ENCODE peak calls at places on chromosomes 5 and 9, in six cellular contexts. F, Z, I, S, C and M are unnamed samples.

GRCh38 chr9:35690447-35691324 is 961 bp upstream of the TPM2 start:
- DNase-seq in C (peak), I (no peak), F (peak), S (peak), Z (no peak), M (peak)

GRCh38 chr5:926416-927171 is 33.9 kb downstream of the TRIP13 start:
- DNase-seq in Z (no peak), F (peak), I (no peak), C (peak), S (no peak), M (peak)

GRCh38 chr5:149363936-149364335 is 6.1 kb downstream of the PCYOX1L start:
- DNase-seq in C (no peak), I (no peak), F (no peak), Z (no peak), S (no peak), M (no peak)

GRCh38 chr5:5638193-5638592 is 215.7 kb downstream of the ICE1 start:
- DNase-seq in I (no peak), Z (no peak), C (no peak), F (no peak), S (no peak), M (no peak)

GRCh38 chr5:9198399-9198798 is 347.5 kb downstream of the SEMA5A start:
- DNase-seq in Z (no peak), C (no peak), S (no peak), I (no peak), F (no peak), M (no peak)

GRCh38 chr5:2750758-2751464 is 566 bp downstream of the IRX2 start:
- DNase-seq in S (no peak), Z (no peak), I (no peak), C (peak), F (no peak), M (no peak)

GRCh38 chr5:142906863-142907671 is 136.9 kb downstream of the ARHGAP26 start:
- DNase-seq in Z (no peak), S (no peak), I (no peak), F (no peak), C (no peak), M (no peak)

GRCh38 chr5:64599226-64599625 is 91.1 kb upstream of the SHISAL2B start:
- DNase-seq in Z (no peak), F (no peak), I (no peak), C (no peak), S (no peak), M (no peak)

GRCh38 chr9:137128158-137129088 is 10.5 kb upstream of the GRIN1 start:
- DNase-seq in I (no peak), Z (no peak), S (no peak), C (no peak), F (no peak), M (peak)

GRCh38 chr9:114344692-114345091 is 15.0 kb downstream of the ORM2 start:
- DNase-seq in S (no peak), Z (no peak), I (no peak), F (no peak), C (no peak), M (no peak)

GRCh38 chr5:59596586-59597348 is 296.8 kb downstream of the PDE4D start:
- DNase-seq in I (no peak), F (no peak), S (no peak), C (no peak), Z (no peak), M (no peak)

GRCh38 chr5:67014957-67015400 is 181.6 kb downstream of the CD180 start:
- DNase-seq in S (no peak), C (no peak), I (no peak), Z (no peak), F (no peak), M (no peak)

GRCh38 chr5:14728109-14728938 is 63.8 kb downstream of the OTULIN start:
- DNase-seq in C (peak), I (peak), S (no peak), F (no peak), Z (no peak), M (no peak)

GRCh38 chr9:127455299-127455992 is 4.1 kb downstream of the LRSAM1 start:
- DNase-seq in F (no peak), I (no peak), Z (no peak), S (no peak), C (no peak), M (no peak)

GRCh38 chr5:98341038-98341710 is 432.3 kb upstream of the RGMB start:
- DNase-seq in I (no peak), C (no peak), Z (no peak), S (no peak), F (no peak), M (no peak)

GRCh38 chr5:109868737-109869136 is 179.0 kb downstream of the MAN2A1 start:
- DNase-seq in C (no peak), S (no peak), I (no peak), F (no peak), Z (no peak), M (no peak)

GRCh38 chr5:175466700-175467318 is 11.6 kb upstream of the SFXN1 start:
- DNase-seq in Z (no peak), S (no peak), F (no peak), I (no peak), C (no peak), M (no peak)

GRCh38 chr5:79886456-79886855 is 104.6 kb downstream of the MTX3 start:
- DNase-seq in F (no peak), S (no peak), C (no peak), I (no peak), Z (no peak), M (no peak)

GRCh38 chr5:92268343-92268742 is 885.2 kb upstream of the ARRDC3 start:
- DNase-seq in C (no peak), I (no peak), F (no peak), Z (no peak), S (no peak), M (no peak)

GRCh38 chr5:39977231-39977630 is 552.5 kb upstream of the DAB2 start:
- DNase-seq in S (no peak), I (no peak), C (no peak), F (no peak), Z (no peak), M (no peak)

GRCh38 chr5:113984928-113985327 is 376.9 kb upstream of the KCNN2 start:
- DNase-seq in I (no peak), Z (no peak), F (no peak), S (no peak), C (no peak), M (no peak)

GRCh38 chr9:63859475-63860215 is 1425.4 kb downstream of the FOXD4L5 start:
- DNase-seq in I (peak), F (no peak), Z (no peak), S (peak), C (no peak), M (no peak)

GRCh38 chr5:16192311-16192710 is 12.7 kb upstream of the MARCHF11 start:
- DNase-seq in Z (no peak), C (no peak), F (no peak), S (no peak), I (no peak), M (no peak)

GRCh38 chr5:160769264-160769663 is 82.7 kb downstream of the ATP10B start:
- DNase-seq in C (no peak), S (no peak), I (no peak), F (no peak), Z (no peak), M (no peak)

GRCh38 chr5:137954131-137954879 is 65.0 kb downstream of the PKD2L2 start:
- DNase-seq in C (no peak), Z (no peak), I (no peak), S (no peak), F (no peak), M (no peak)

GRCh38 chr5:77076961-77077820 is 9.9 kb downstream of the ZBED3 start:
- DNase-seq in I (no peak), Z (no peak), C (peak), F (peak), S (peak), M (peak)

GRCh38 chr5:9813305-9813704 is 183.2 kb upstream of the TAS2R1 start:
- DNase-seq in I (no peak), Z (no peak), C (no peak), F (no peak), S (no peak), M (no peak)

GRCh38 chr5:149422429-149423286 is 43.6 kb upstream of the IL17B start:
- DNase-seq in I (peak), Z (no peak), C (no peak), F (no peak), S (peak), M (no peak)

GRCh38 chr5:142296914-142297417 is 27.9 kb downstream of the SPRY4 start:
- DNase-seq in Z (no peak), S (no peak), F (no peak), I (peak), C (no peak), M (no peak)

GRCh38 chr9:133459476-133460404 is at the start of gene CACFD1:
- DNase-seq in F (peak), S (peak), Z (peak), I (peak), C (peak), M (peak)
- TF ChIP-seq POLR2A in F (no peak), S (no peak), Z (peak), I (no peak), C (no peak), M (peak)

DNA sequence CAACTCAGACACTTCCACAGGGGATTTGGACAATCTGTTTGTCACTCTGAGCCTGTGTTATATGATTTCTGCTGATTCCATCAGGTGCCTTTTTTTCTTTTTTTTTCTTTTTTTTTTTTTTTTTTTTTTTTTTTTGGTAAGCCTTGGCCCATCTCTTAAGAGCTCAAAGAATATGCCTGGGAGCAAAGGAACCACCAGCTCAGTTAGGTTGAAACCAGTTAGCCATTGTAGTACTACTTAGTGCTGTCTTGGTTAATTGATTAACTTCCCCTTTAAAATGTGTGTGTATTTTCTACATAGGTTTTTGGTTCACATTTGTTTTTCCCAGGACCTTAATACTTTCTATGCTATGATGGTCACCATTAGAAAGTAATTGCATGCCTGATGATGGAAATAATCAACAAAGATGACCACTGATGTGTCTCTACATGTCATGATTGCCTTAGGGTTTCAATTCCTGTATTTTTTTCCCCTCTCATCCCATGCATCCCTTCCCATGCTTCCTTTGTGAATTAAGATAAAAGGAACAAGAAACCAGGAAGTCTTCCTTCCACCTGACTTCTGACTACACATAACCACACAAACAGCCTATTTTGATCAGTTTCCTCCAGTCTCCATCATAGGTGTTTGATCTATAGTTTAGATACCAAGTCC is 306.2 kb downstream of the EFNA5 start:
- DNase-seq in Z (peak), C (no peak), F (no peak), S (no peak), I (no peak), M (no peak)
- TF ChIP-seq TAF1 in Z (no peak), C (no peak), F (no peak), S (no peak), I (no peak), M (no peak)

GRCh38 chr9:109117856-109118801 is 1.6 kb downstream of the TMEM245 start:
- DNase-seq in F (no peak), C (no peak), Z (no peak), S (peak), I (peak), M (no peak)
- TF ChIP-seq POLR2A in F (no peak), C (no peak), Z (no peak), S (no peak), I (no peak), M (no peak)

GRCh38 chr5:168327019-168327421 is 35.6 kb downstream of the WWC1 start:
- DNase-seq in S (no peak), Z (no peak), I (no peak), F (no peak), C (no peak), M (no peak)

GRCh38 chr5:168327451-168327850 is 36.0 kb downstream of the WWC1 start:
- DNase-seq in C (no peak), Z (no peak), I (no peak), S (no peak), F (no peak), M (no peak)

GRCh38 chr5:168329302-168329701 is 37.9 kb downstream of the WWC1 start:
- DNase-seq in C (no peak), F (no peak), I (peak), S (no peak), Z (no peak), M (no peak)

GRCh38 chr5:168327994-168328393 is 36.5 kb downstream of the WWC1 start:
- DNase-seq in F (no peak), S (no peak), Z (no peak), I (no peak), C (no peak), M (no peak)

GRCh38 chr5:168328804-168329203 is 37.4 kb downstream of the WWC1 start:
- DNase-seq in F (peak), Z (peak), I (peak), S (peak), C (peak), M (peak)
- TF ChIP-seq TAF1 in F (no peak), Z (no peak), I (no peak), S (no peak), C (no peak), M (no peak)

DNA sequence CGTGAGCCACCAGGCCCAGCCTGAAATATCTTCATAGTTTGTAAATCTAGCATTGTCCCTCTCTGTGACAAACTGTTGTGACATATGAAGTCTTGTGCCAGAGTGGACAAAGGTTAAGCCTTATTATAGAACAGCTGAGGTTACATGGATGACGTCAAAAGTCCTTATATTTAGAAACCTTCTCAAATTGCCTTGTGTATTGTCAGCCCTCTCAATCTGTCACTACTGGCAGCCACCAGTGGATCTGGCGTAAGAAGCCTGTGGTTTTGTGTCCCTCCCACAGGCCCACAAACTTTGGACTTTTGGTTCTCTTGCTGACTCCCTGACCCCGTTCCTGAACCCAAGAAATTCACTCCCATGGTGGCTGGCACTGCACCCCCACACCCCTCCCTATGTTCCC is 79.5 kb upstream of the CCDC112 start:
- DNase-seq in S (no peak), I (peak), C (no peak), Z (no peak), F (no peak), M (no peak)
- TF ChIP-seq POLR2A in S (no peak), I (no peak), C (no peak), Z (no peak), F (no peak), M (no peak)

GRCh38 chr9:125748511-125749099 is 1.4 kb downstream of the PBX3 start:
- DNase-seq in Z (no peak), F (no peak), I (no peak), S (no peak), C (no peak), M (no peak)
- TF ChIP-seq TAF1 in Z (peak), F (no peak), I (no peak), S (no peak), C (peak), M (no peak)